ENCODE peak calls at places on chromosome 2, in seven cellular contexts. F is IMR-90, W is neuronal stem cell, D is H9, T is mesendoderm, X is mesenchymal stem cell, G is H1. A is an unnamed sample.

GRCh38 chr2:12844511-12844910 is 127.8 kb downstream of the TRIB2 start:
- DNase-seq in X (no peak), W (no peak), D (no peak), G (no peak), T (no peak), F (no peak), A (no peak)

GRCh38 chr2:38499921-38500634 is 102.7 kb downstream of the HNRNPLL start:
- DNase-seq in X (no peak), T (peak; percentile 93), W (no peak), D (peak; percentile 71), F (no peak), G (no peak), A (peak; percentile 95)

GRCh38 chr2:151886235-151886634 is 58.0 kb upstream of the ARL5A start:
- DNase-seq in W (no peak), D (no peak), F (no peak), T (no peak), X (peak; percentile 7), G (no peak), A (no peak)

GRCh38 chr2:62339413-62339812 is 143.5 kb downstream of the B3GNT2 start:
- DNase-seq in T (no peak), D (no peak), X (no peak), F (no peak), W (no peak), G (no peak), A (no peak)

GRCh38 chr2:68722712-68723111 is 11.9 kb upstream of the ARHGAP25 start:
- DNase-seq in X (no peak), D (peak; percentile 53), T (peak; percentile 51), G (no peak), F (no peak), W (no peak), A (no peak)

GRCh38 chr2:217256261-217256660 is 396.4 kb upstream of the TNP1 start:
- DNase-seq in G (no peak), W (no peak), D (no peak), F (peak; percentile 51), X (no peak), T (no peak), A (no peak)

GRCh38 chr2:30400151-30400954 is 46.7 kb upstream of the LCLAT1 start:
- DNase-seq in D (no peak), X (no peak), G (no peak), T (no peak), F (no peak), W (no peak), A (no peak)

GRCh38 chr2:195482050-195482449 is 175.0 kb upstream of the SLC39A10 start:
- DNase-seq in T (no peak), F (no peak), D (no peak), W (no peak), X (no peak), G (no peak), A (no peak)

GRCh38 chr2:46363535-46364170 is 66.4 kb downstream of the EPAS1 start:
- DNase-seq in T (no peak), F (peak; percentile 88), G (no peak), W (no peak), D (no peak), X (peak; percentile 82), A (no peak)

GRCh38 chr2:157264099-157264498 is 6.6 kb downstream of the GALNT5 start:
- DNase-seq in W (no peak), X (no peak), D (no peak), T (no peak), G (no peak), F (peak; percentile 18), A (peak; percentile 47)

GRCh38 chr2:118185210-118186109 is 97.2 kb downstream of the INSIG2 start:
- DNase-seq in W (peak; percentile 45), G (peak; percentile 77), X (peak; percentile 34), F (peak; percentile 20), D (peak; percentile 65), T (peak; percentile 76), A (peak; percentile 38)

GRCh38 chr2:172446524-172447063 is 19.2 kb downstream of the ITGA6 start:
- DNase-seq in F (no peak), T (no peak), X (no peak), W (no peak), G (no peak), D (no peak), A (peak; percentile 47)

GRCh38 chr2:26237868-26238267 is 6.6 kb downstream of the HADHA start:
- DNase-seq in T (no peak), F (no peak), W (no peak), G (no peak), X (no peak), D (no peak), A (no peak)

GRCh38 chr2:119856469-119856901 is 96.8 kb downstream of the PTPN4 start:
- DNase-seq in G (no peak), D (no peak), X (no peak), T (no peak), W (no peak), F (no peak), A (no peak)

GRCh38 chr2:174365583-174365982 is 29.9 kb upstream of the SCRN3 start:
- DNase-seq in T (no peak), X (no peak), W (no peak), G (no peak), D (no peak), F (no peak), A (no peak)

GRCh38 chr2:102266204-102266603 is 45.2 kb upstream of the IL1RL1 start:
- DNase-seq in T (no peak), X (peak; percentile 86), W (no peak), D (no peak), F (no peak), G (no peak), A (no peak)

GRCh38 chr2:25304339-25304728 is 37.4 kb downstream of the DNMT3A start:
- DNase-seq in W (no peak), F (peak; percentile 26), X (no peak), G (no peak), D (no peak), T (peak; percentile 33), A (peak; percentile 6)

GRCh38 chr2:128311216-128311754 is 7.4 kb downstream of the HS6ST1 start:
- DNase-seq in W (no peak), F (no peak), G (no peak), T (no peak), X (no peak), D (no peak), A (no peak)

GRCh38 chr2:186125625-186126024 is 360.4 kb upstream of the ZC3H15 start:
- DNase-seq in F (no peak), W (no peak), X (no peak), G (no peak), D (no peak), T (no peak), A (no peak)

GRCh38 chr2:57882895-57883515 is 163.6 kb upstream of the VRK2 start:
- DNase-seq in D (no peak), G (no peak), T (no peak), X (no peak), W (no peak), F (no peak), A (no peak)

GRCh38 chr2:80037310-80037709 is 267.2 kb downstream of the LRRTM1 start:
- DNase-seq in T (no peak), X (no peak), W (no peak), D (no peak), G (no peak), F (no peak), A (no peak)

GRCh38 chr2:70957838-70958237 is 20.6 kb upstream of the ANKRD53 start:
- DNase-seq in D (peak; percentile 20), T (no peak), W (no peak), X (no peak), F (no peak), G (peak; percentile 37), A (no peak)

GRCh38 chr2:135820003-135820618 is 16.9 kb downstream of the LCT start:
- DNase-seq in D (no peak), T (no peak), G (no peak), W (no peak), X (no peak), F (peak; percentile 72), A (no peak)

GRCh38 chr2:221263572-221263971 is 308.5 kb downstream of the EPHA4 start:
- DNase-seq in W (no peak), G (no peak), X (no peak), F (no peak), D (no peak), T (no peak), A (no peak)

GRCh38 chr2:179569834-179570233 is 291.6 kb downstream of the ZNF385B start:
- DNase-seq in X (peak; percentile 83), G (no peak), W (no peak), D (no peak), F (peak; percentile 69), T (no peak), A (peak; percentile 51)

GRCh38 chr2:10863837-10864236 is 47.9 kb upstream of the KCNF1 start:
- DNase-seq in T (no peak), F (peak; percentile 44), X (peak; percentile 85), D (no peak), W (no peak), G (no peak), A (peak; percentile 5)

GRCh38 chr2:191347881-191348280 is 102.7 kb downstream of the MYO1B start:
- DNase-seq in X (peak; percentile 86), W (no peak), G (no peak), F (peak; percentile 84), T (no peak), D (no peak), A (no peak)
- H3K4ac ChIP-seq in X (no peak overlapping the region), W (no peak overlapping the region), G (no peak overlapping the region), F (peak overlapping the region; percentile 77), T (no peak overlapping the region), D (no peak overlapping the region), A (no peak overlapping the region)

DNA sequence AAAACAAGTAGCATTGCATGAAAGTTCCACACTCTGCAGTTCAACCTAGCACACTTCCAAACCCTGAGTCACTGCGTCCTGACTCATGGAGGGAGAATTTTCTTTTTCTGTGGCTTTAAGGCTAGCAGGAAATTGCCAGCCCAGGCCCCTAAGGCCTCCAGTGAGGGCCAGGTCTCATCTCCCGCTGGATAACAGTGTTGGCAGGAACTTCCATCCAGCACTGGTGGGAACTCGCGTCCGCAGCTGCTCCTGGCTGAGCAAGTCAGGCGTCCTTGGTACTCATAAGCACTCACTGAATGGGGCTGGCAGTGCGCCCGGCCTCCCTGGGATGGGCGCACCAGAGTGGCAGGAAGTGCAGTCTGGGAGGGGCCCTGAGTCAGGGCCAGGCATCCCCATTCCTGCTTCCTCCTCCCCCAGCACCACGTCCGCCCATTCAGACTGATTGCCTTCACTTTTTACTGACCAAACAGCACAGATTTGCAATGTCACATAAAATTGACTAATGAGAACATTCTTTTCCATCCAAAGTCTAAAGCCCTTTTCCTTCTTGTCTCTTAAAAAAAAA is 14.3 kb downstream of the MALL start:
- DNase-seq in X (peak; percentile 99), T (peak; percentile 83), D (peak; percentile 57), F (peak; percentile 100), G (no peak), W (no peak), A (peak; percentile 73)
- H3K9ac ChIP-seq in X (peak overlapping the region; percentile 88), T (no peak overlapping the region), D (no peak overlapping the region), F (peak overlapping the region; percentile 61), G (no peak overlapping the region), W (no peak overlapping the region), A (no peak overlapping the region)

DNA sequence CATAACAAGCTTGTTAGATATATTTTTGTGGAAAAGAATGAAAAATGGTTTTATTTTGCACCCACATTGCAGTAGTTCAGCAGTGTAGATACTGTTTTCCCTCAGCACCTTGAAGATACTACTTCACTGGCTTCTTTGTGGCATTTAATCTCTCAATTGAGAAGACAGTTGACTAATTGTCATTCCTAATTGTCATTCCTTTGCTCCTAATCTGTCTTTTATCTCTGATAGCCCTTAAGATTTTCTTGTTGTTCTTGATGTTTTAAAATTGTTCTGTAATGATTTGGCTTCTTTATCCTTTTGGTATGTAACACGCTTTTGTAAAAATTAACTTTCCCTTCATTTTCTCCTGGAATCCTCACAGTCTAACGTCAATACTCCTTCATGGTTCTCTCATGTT is 38.0 kb upstream of the CCNYL1 start:
- DNase-seq in X (no peak), W (no peak), F (no peak), G (no peak), T (peak; percentile 27), D (no peak), A (peak; percentile 78)
- H3K4ac ChIP-seq in X (no peak overlapping the region), W (no peak overlapping the region), F (no peak overlapping the region), G (no peak overlapping the region), T (no peak overlapping the region), D (no peak overlapping the region), A (no peak overlapping the region)

GRCh38 chr2:161123531-161124030 is 36.6 kb upstream of the TANK start:
- DNase-seq in T (no peak), D (no peak), W (no peak), F (no peak), X (no peak), G (no peak), A (peak; percentile 56)
- H3K9ac ChIP-seq in T (no peak overlapping the region), D (peak overlapping the region; percentile 8), W (no peak overlapping the region), F (peak overlapping the region; percentile 42), X (peak overlapping the region; percentile 68), G (no peak overlapping the region), A (no peak overlapping the region)